ENCODE peak calls at places on chromosomes 11 and 22, in six cellular contexts. L, B, T, R, M and P are unnamed samples.

GRCh38 chr22:24333301-24333700 is 62.7 kb downstream of the SPECC1L start:
- DNase-seq in L (peak; percentile 44), R (no peak), M (no peak), T (no peak), B (no peak), P (no peak)

GRCh38 chr11:67119577-67120391 is 721 bp downstream of the KDM2A start:
- DNase-seq in M (peak; percentile 28), L (no peak), B (no peak), R (peak; percentile 37), T (peak; percentile 52), P (no peak)

GRCh38 chr22:17824452-17824851 is 50.2 kb upstream of the BID start:
- DNase-seq in R (no peak), L (no peak), T (no peak), B (no peak), M (no peak), P (no peak)

GRCh38 chr11:29916040-29916439 is 100.8 kb downstream of the KCNA4 start:
- DNase-seq in R (no peak), M (no peak), T (no peak), B (no peak), L (no peak), P (no peak)

GRCh38 chr11:130192845-130193267 is 33.3 kb downstream of the ST14 start:
- DNase-seq in T (peak; percentile 67), B (no peak), M (no peak), L (no peak), R (no peak), P (no peak)

GRCh38 chr11:34502949-34503348 is 10.6 kb downstream of the ELF5 start:
- DNase-seq in M (no peak), L (no peak), R (no peak), T (no peak), B (no peak), P (no peak)

GRCh38 chr11:71203681-71204080 is 48.7 kb downstream of the SHANK2 start:
- DNase-seq in M (no peak), R (no peak), T (peak; percentile 22), L (no peak), B (no peak), P (no peak)

GRCh38 chr22:17896552-17896951 is 122.3 kb upstream of the BID start:
- DNase-seq in L (no peak), T (no peak), R (no peak), B (no peak), M (no peak), P (no peak)

GRCh38 chr11:82732734-82733443 is 775 bp downstream of the FAM181B start:
- DNase-seq in T (no peak), M (no peak), R (no peak), L (no peak), B (no peak), P (no peak)

GRCh38 chr22:46967445-46968358 is 205.3 kb downstream of the TBC1D22A start:
- DNase-seq in B (no peak), M (no peak), T (no peak), R (no peak), L (no peak), P (no peak)

GRCh38 chr11:46456676-46457432 is 65.3 kb upstream of the CHRM4 start:
- DNase-seq in R (no peak), L (no peak), M (no peak), B (no peak), T (no peak), P (no peak)

GRCh38 chr11:119445850-119446249 is 22.9 kb upstream of the THY1 start:
- DNase-seq in T (no peak), L (no peak), R (no peak), B (no peak), M (no peak), P (no peak)

GRCh38 chr22:49525776-49526535 is 301.7 kb downstream of the BRD1 start:
- DNase-seq in R (no peak), M (no peak), L (no peak), T (no peak), B (no peak), P (no peak)